ENCODE peak calls at places on chromosomes 2 and 18, in ten cellular contexts. A is ovary; O is dorsolateral prefrontal cortex; C is neural progenitor cell; S is CD8-positive, alpha-beta T cell; D is cardiac muscle cell; L is upper lobe of left lung; N is body of pancreas; I is A549; M is endodermal cell. K is an unnamed sample.

GRCh38 chr2:121888189-121888557 is 132.7 kb downstream of the TSN start:
- DNase-seq in D (peak; percentile 8), A (no peak), O (no peak), M (peak; percentile 90), L (no peak), S (no peak), N (no peak), I (peak; percentile 14), C (no peak), K (no peak)

GRCh38 chr18:80251700-80252099 is 4.4 kb upstream of the PARD6G start:
- DNase-seq in N (no peak), M (peak; percentile 28), L (no peak), I (no peak), S (no peak), A (no peak), C (no peak), O (no peak), D (no peak), K (no peak)

GRCh38 chr2:135633582-135633981 is 102.3 kb downstream of the R3HDM1 start:
- DNase-seq in S (no peak), M (no peak), D (no peak), N (no peak), L (no peak), I (no peak), A (no peak), O (no peak), C (no peak), K (no peak)

GRCh38 chr2:25381502-25381901 is 39.8 kb upstream of the DNMT3A start:
- DNase-seq in N (no peak), C (no peak), A (no peak), L (no peak), M (peak; percentile 13), S (no peak), D (no peak), O (peak; percentile 17), I (no peak), K (peak; percentile 12)

GRCh38 chr2:101793277-101793969 is 95.9 kb downstream of the MAP4K4 start:
- DNase-seq in S (peak; percentile 12), A (peak; percentile 46), L (no peak), D (no peak), O (peak; percentile 69), M (peak; percentile 88), I (no peak), N (no peak), C (peak; percentile 76), K (no peak)

GRCh38 chr2:7014201-7014640 is 97.0 kb downstream of the RNF144A start:
- DNase-seq in L (no peak), S (no peak), C (peak; percentile 69), N (peak; percentile 31), I (no peak), M (peak; percentile 70), O (no peak), D (peak; percentile 51), A (no peak), K (no peak)

GRCh38 chr18:61475931-61476330 is 142.7 kb downstream of the CDH20 start:
- DNase-seq in L (no peak), N (no peak), S (no peak), A (no peak), O (no peak), I (no peak), D (no peak), C (no peak), M (no peak), K (no peak)

GRCh38 chr18:23057096-23057495 is 78.2 kb upstream of the CABLES1 start:
- DNase-seq in M (no peak), D (no peak), C (no peak), S (no peak), N (no peak), I (no peak), L (no peak), A (no peak), O (no peak), K (no peak)

GRCh38 chr2:239979243-239980023 is 45.7 kb downstream of the NDUFA10 start:
- DNase-seq in S (no peak), L (no peak), N (no peak), C (peak; percentile 91), I (no peak), D (peak; percentile 58), M (peak; percentile 91), O (peak; percentile 74), A (no peak), K (no peak)

GRCh38 chr18:21991897-21992296 is 177.5 kb upstream of the GATA6 start:
- DNase-seq in I (no peak), C (no peak), M (peak; percentile 83), D (no peak), A (no peak), O (no peak), L (no peak), S (no peak), N (no peak), K (no peak)

GRCh38 chr2:767440-767839 is 90.2 kb upstream of the TMEM18 start:
- DNase-seq in L (no peak), N (no peak), C (no peak), A (no peak), I (no peak), D (no peak), M (no peak), S (peak; percentile 24), O (no peak), K (no peak)
- TF ChIP-seq CTCF in L (no peak), N (no peak), C (no peak), A (no peak), I (no peak), D (no peak), M (no peak), S (no peak), O (no peak), K (no peak)

GRCh38 chr2:219285894-219286425 is 6.8 kb downstream of the DNAJB2 start:
- DNase-seq in S (no peak), I (no peak), D (peak; percentile 71), L (peak; percentile 25), M (peak; percentile 91), A (peak; percentile 76), O (peak; percentile 79), C (peak; percentile 84), N (no peak), K (no peak)
- H3K27ac ChIP-seq in S (no peak overlapping the region), I (peak overlapping the region; percentile 36), D (no peak overlapping the region), L (no peak overlapping the region), M (no peak overlapping the region), A (peak overlapping the region; percentile 71), O (peak overlapping the region; percentile 100), C (no peak overlapping the region), N (no peak overlapping the region), K (no peak overlapping the region)

DNA sequence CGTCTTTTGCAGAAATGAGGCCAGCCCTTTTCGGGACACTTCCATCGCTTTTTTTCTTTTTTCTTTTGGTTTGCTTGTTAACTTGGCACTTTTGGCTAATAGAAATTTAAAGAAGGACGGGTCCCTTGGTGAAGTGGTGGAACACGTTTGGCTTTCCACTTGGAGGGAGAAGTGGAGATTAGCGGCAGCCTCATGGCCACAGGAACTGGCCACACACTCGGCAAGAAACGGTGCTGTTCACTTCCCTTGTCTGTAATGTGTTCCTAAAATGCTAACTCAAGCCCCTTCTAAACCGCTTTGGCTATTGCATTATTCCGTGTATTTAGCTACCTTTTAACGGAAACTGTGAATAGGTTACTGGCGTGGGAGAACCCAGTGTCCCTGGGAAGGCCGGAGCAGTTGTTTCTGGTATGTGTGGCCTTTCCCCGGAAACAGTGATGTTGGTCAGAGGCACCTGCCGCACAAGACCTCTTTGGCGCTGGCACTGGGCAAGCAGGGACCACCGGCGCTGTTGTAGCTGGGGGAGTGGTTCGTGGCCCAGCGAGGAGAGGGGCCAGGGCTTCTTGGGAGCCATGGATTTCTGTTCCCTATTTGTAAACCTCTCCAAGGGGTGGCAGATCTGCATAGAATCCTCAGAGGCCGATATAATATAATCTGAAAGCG is 981 bp downstream of the RAMP1 start:
- DNase-seq in M (peak; percentile 44), D (no peak), I (no peak), O (no peak), S (no peak), N (peak; percentile 48), A (no peak), L (peak; percentile 48), C (no peak), K (no peak)
- H3K4me3 ChIP-seq in M (peak overlapping the region; percentile 64), D (peak overlapping the region; percentile 37), I (no peak overlapping the region), O (peak overlapping the region; percentile 80), S (no peak overlapping the region), N (peak overlapping the region; percentile 28), A (peak overlapping the region; percentile 85), L (no peak overlapping the region), C (peak overlapping the region; percentile 45), K (peak overlapping the region; percentile 37)

DNA sequence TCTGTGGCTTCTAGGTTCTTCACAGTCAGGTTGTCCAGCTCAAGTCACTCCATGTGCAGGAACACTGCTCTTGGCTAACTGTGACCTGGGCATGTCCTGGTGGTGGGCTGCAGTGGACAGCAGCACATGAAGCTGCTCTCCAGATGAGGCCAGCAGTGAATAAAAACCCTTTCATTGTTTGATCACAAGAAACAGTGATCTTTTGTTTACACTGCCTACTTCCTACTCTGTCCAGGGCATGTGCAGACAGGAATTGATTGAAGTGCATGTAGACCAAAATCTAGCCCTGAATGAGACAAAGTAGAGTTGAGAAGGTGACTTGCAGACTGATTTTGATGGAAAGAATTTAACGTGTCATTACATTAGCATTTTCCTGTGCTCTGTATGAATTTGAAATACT is 34.9 kb downstream of the BCL2L11 start:
- DNase-seq in I (no peak), N (no peak), D (no peak), C (no peak), M (no peak), L (no peak), S (no peak), A (no peak), O (no peak), K (no peak)
- TF ChIP-seq CTCF in I (no peak), N (no peak), D (no peak), C (no peak), M (no peak), L (no peak), S (no peak), A (no peak), O (no peak), K (no peak)

DNA sequence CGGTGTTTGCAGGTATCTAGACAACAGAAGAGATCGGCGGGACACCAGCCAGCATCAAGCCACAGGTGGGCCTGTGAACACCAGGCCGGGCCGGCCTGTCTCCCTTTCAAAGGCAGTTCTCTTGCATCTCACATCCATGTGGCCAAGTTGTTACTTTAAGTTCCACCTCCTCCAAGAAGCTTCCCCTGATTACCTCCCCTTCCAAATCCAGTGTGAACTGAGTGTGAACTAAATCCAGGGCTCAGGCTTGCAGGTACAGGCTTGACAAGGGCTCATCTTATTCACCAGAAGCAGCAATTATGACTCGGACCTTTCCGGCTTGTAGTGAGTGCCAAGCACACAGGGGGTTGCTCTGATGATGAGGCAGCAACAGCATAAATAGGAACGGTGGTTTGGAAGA is 3.9 kb downstream of the CRACDL start:
- DNase-seq in S (no peak), L (peak; percentile 36), C (no peak), M (no peak), I (no peak), N (no peak), O (no peak), D (no peak), A (no peak), K (no peak)
- H3K27ac ChIP-seq in S (no peak overlapping the region), L (no peak overlapping the region), C (no peak overlapping the region), M (no peak overlapping the region), I (no peak overlapping the region), N (no peak overlapping the region), O (peak overlapping the region; percentile 83), D (no peak overlapping the region), A (no peak overlapping the region), K (no peak overlapping the region)